ENCODE peak calls at places on chromosomes 5 and 9, in six cellular contexts. K is fibroblast of lung, G is SK-N-SH, F is hepatocyte, O is HCT116, M is neural progenitor cell. E is an unnamed sample.

GRCh38 chr9:76136986-76137385 is 246.5 kb downstream of the PCSK5 start:
- DNase-seq in K (peak; percentile 77), F (peak; percentile 38), G (no peak), M (no peak), O (peak; percentile 24), E (peak; percentile 13)

GRCh38 chr5:89878140-89878570 is 531.4 kb downstream of the CETN3 start:
- DNase-seq in O (peak; percentile 59), G (no peak), F (peak; percentile 60), M (peak; percentile 3), K (peak; percentile 99), E (peak; percentile 30)

GRCh38 chr5:17127743-17128231 is 89.6 kb upstream of the BASP1 start:
- DNase-seq in K (peak; percentile 92), F (no peak), M (no peak), G (no peak), O (no peak), E (peak; percentile 63)

GRCh38 chr5:56858777-56859442 is 43.6 kb downstream of the MAP3K1 start:
- DNase-seq in O (no peak), M (no peak), K (no peak), F (peak; percentile 20), G (no peak), E (no peak)

GRCh38 chr9:105290401-105290800 is 46.0 kb downstream of the SLC44A1 start:
- DNase-seq in G (no peak), F (no peak), K (peak; percentile 36), O (no peak), M (no peak), E (peak; percentile 41)

GRCh38 chr5:137561572-137561971 is 62.4 kb upstream of the SPOCK1 start:
- DNase-seq in F (no peak), O (no peak), G (no peak), M (no peak), K (peak; percentile 47), E (no peak)

GRCh38 chr5:119269061-119269579 is 86.7 kb upstream of the TNFAIP8 start:
- DNase-seq in O (peak; percentile 7), F (peak; percentile 45), G (peak; percentile 43), K (peak; percentile 42), M (peak; percentile 58), E (peak; percentile 24)

GRCh38 chr5:23084815-23085214 is 231.7 kb upstream of the CDH12 start:
- DNase-seq in K (no peak), M (no peak), G (no peak), F (no peak), O (no peak), E (no peak)

GRCh38 chr5:144201578-144201977 is 30.9 kb downstream of the KCTD16 start:
- DNase-seq in K (no peak), G (no peak), O (no peak), M (no peak), F (no peak), E (no peak)

GRCh38 chr9:122172131-122172530 is 12.4 kb downstream of the MORN5 start:
- DNase-seq in G (no peak), M (no peak), F (no peak), O (no peak), K (no peak), E (no peak)

GRCh38 chr9:78316151-78316892 is 19.4 kb downstream of the PSAT1 start:
- DNase-seq in M (no peak), G (no peak), O (no peak), K (no peak), F (no peak), E (no peak)

GRCh38 chr5:134568339-134568700 is 42.9 kb downstream of the JADE2 start:
- DNase-seq in F (no peak), K (no peak), O (no peak), M (no peak), G (no peak), E (no peak)
- H3K27ac ChIP-seq in F (no peak overlapping the region), K (peak overlapping the region; percentile 77), O (no peak overlapping the region), M (no peak overlapping the region), G (peak overlapping the region; percentile 91), E (no peak overlapping the region)

DNA sequence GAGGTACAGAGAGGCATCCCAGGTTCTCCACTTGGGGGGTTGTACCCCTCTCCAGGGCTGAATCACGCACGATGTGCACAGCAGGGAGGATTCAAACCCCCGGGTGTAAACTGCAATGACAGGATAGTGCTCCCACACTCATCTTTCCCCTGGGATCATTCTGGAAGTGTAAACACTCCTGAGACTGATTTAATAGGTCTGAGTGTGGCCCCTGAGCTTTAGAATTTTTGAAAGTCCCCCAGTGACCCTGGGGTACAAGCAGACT is 16.5 kb downstream of the BICD2 start:
- DNase-seq in G (no peak), K (no peak), M (no peak), O (no peak), F (no peak), E (no peak)
- H3K79me2 ChIP-seq in G (peaks cover 100% of the 10 kb centered on the region), K (peaks cover 78% of the 10 kb centered on the region), M (peaks cover 95% of the 10 kb centered on the region), O (peaks cover 100% of the 10 kb centered on the region), F (peaks cover 99% of the 10 kb centered on the region), E (peaks cover 95% of the 10 kb centered on the region)

DNA sequence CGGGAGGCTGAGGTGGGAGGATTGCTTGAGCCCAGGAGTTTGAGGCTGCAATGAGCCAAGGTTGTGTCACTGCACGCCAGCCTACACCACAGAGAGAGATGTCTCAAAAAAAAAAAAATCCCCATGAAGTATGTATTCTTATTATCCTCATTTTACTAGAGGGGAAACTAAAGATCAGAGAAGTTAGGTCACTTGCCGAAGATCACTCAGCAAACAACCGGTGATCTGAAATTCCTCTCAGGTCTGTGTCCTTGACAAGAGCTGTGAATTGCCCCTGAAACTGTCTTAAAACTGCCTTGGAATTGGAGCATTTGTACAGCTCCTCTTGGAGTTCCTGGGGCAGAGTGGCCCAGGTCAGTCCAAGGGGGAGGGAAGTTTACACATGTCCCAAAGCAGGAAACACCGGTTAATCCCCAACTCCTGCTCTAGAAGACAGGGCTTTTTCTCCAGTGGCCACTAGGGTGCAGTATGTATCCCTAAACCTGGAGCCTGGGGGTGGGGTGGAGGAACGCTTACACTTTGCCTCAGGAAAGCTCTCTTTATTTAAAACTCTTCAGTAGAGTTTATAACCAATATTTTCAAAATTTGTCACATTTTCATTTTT is 27.6 kb downstream of the AQP7 start:
- DNase-seq in F (peak; percentile 91), O (peak; percentile 64), K (peak; percentile 62), G (peak; percentile 84), M (peak; percentile 90), E (peak; percentile 63)
- H3K27ac ChIP-seq in F (peak overlapping the region; percentile 33), O (peak overlapping the region; percentile 67), K (no peak overlapping the region), G (no peak overlapping the region), M (no peak overlapping the region), E (no peak overlapping the region)

GRCh38 chr9:92761686-92762085 is 2.9 kb downstream of the BICD2 start:
- DNase-seq in K (no peak), O (no peak), G (no peak), F (no peak), M (no peak), E (no peak)

GRCh38 chr9:92762781-92763708 is 1.6 kb downstream of the BICD2 start:
- DNase-seq in K (no peak), F (no peak), O (no peak), G (no peak), M (no peak), E (no peak)

GRCh38 chr9:92759446-92759845 is 5.2 kb downstream of the BICD2 start:
- DNase-seq in O (no peak), F (no peak), K (no peak), G (no peak), M (no peak), E (no peak)

GRCh38 chr9:92762196-92762595 is 2.4 kb downstream of the BICD2 start:
- DNase-seq in M (no peak), G (no peak), K (no peak), F (no peak), O (no peak), E (no peak)

GRCh38 chr9:92759990-92760893 is 4.4 kb downstream of the BICD2 start:
- DNase-seq in M (no peak), F (no peak), K (no peak), O (no peak), G (no peak), E (no peak)
- H3K79me2 ChIP-seq in M (peaks cover 91% of the 10 kb centered on the region), F (peaks cover 84% of the 10 kb centered on the region), K (peaks cover 66% of the 10 kb centered on the region), O (peaks cover 84% of the 10 kb centered on the region), G (peaks cover 92% of the 10 kb centered on the region), E (peaks cover 81% of the 10 kb centered on the region)

GRCh38 chr5:40374853-40375252 is 304.9 kb upstream of the PTGER4 start:
- DNase-seq in F (no peak), G (no peak), M (no peak), K (no peak), O (no peak), E (no peak)

GRCh38 chr5:40383719-40384651 is 295.7 kb upstream of the PTGER4 start:
- DNase-seq in O (no peak), M (no peak), K (peak; percentile 56), F (no peak), G (no peak), E (peak; percentile 91)

GRCh38 chr5:40381676-40382363 is 297.9 kb upstream of the PTGER4 start:
- DNase-seq in M (no peak), O (no peak), G (no peak), F (peak; percentile 7), K (peak; percentile 45), E (peak; percentile 100)

GRCh38 chr5:40376566-40376965 is 303.1 kb upstream of the PTGER4 start:
- DNase-seq in K (no peak), M (no peak), F (no peak), G (no peak), O (no peak), E (no peak)

DNA sequence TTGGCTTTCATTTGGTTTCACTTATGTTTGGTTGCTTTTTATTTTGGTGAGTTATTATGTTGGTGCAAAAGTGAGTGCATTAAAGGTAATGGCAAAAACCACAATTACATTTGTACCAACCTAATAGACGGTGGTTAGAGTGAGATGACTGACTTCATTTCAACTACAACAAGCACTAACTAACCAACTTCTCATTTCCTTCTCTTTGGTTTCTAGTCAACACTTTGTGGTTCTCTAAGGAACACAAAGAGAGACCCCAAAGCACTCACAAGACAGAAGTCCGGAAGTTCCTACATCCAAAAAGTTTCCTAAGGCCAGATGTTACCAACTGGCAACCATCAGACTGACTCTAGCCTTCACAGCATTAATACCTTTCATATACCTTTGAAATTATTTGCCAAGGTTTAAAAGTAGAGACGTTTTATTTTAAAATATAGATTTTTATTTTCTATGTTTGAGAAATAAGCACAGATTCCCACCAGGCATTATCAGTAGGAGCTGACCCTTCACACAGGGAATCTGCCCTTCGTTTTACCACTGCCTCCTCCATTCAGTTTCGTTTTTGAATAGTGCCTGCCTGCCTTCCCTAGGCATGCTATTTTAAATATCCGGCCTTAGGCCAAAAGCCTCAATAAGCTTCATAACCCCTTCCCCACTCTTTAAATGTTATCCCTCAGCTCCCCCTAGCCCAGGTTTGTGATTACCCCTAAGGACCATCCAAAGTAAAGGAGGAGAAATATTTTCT is 301.1 kb upstream of the PTGER4 start:
- DNase-seq in M (no peak), K (no peak), G (no peak), O (no peak), F (no peak), E (no peak)
- H3K27ac ChIP-seq in M (no peak overlapping the region), K (no peak overlapping the region), G (no peak overlapping the region), O (no peak overlapping the region), F (no peak overlapping the region), E (no peak overlapping the region)

DNA sequence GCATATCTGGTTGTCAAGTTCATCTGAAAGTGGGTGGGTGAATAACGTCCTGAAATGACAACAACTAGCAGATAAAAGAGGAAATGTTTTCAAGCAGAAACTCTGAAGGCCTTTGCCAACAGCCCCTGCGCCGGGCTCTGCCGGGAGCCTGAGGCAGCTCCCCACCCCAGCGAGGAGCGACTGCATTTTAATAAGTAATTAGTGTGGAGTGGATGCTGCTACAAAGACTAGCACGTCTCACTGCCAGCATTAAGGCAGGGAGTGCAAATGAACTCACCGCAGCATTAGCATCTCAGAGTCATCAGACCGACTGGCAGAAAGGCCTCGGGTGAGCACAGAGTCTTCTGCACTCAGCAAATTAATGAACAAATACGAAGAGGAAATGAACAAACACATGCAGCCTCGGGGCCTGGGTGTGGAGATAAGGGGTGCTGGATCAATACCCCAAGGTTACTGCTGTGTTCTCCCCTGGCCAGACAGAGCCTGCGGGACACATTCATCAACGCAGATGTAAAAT is 63.8 kb downstream of the VAV2 start:
- DNase-seq in O (no peak), K (peak; percentile 37), M (no peak), G (no peak), F (no peak), E (no peak)
- H3K79me2 ChIP-seq in O (peaks cover 16% of the 10 kb centered on the region), K (peaks cover 16% of the 10 kb centered on the region), M (peaks cover 52% of the 10 kb centered on the region), G (peaks cover 90% of the 10 kb centered on the region), F (peaks cover 85% of the 10 kb centered on the region), E (peaks cover 6% of the 10 kb centered on the region)

GRCh38 chr9:69174645-69175487 is 789 bp downstream of the TJP2 start:
- DNase-seq in K (peak; percentile 99), M (peak; percentile 54), F (peak; percentile 76), G (peak; percentile 62), O (no peak), E (peak; percentile 89)
- H3K27ac ChIP-seq in K (peak overlapping the region; percentile 76), M (no peak overlapping the region), F (peak overlapping the region; percentile 58), G (peak overlapping the region; percentile 34), O (no peak overlapping the region), E (peak overlapping the region; percentile 97)

E was measured in PC-9.